ENCODE peak calls at places on chromosomes 4 and X, in eight cellular contexts. One of them, this sample, is unnamed.

GRCh38 chrX:39728025-39728424 is 369.7 kb downstream of the BCOR start:
- DNase-seq in cardiac muscle cell: no peak
- DNase-seq in DND-41: no peak
- DNase-seq in A549: no peak
- DNase-seq in vagina: no peak
- DNase-seq in mammary epithelial cell: no peak
- DNase-seq in substantia nigra: no peak
- DNase-seq in lower lobe of right lung: no peak
- DNase-seq in this sample: no peak

GRCh38 chrX:114344756-114345155 is 239.1 kb upstream of the HTR2C start:
- DNase-seq in A549: peak
- DNase-seq in lower lobe of right lung: no peak
- DNase-seq in mammary epithelial cell: peak
- DNase-seq in substantia nigra: no peak
- DNase-seq in cardiac muscle cell: peak
- DNase-seq in DND-41: no peak
- DNase-seq in vagina: no peak
- DNase-seq in this sample: no peak

GRCh38 chr4:124946696-124947095 is 234.2 kb upstream of the ANKRD50 start:
- DNase-seq in cardiac muscle cell: no peak
- DNase-seq in DND-41: no peak
- DNase-seq in lower lobe of right lung: no peak
- DNase-seq in substantia nigra: no peak
- DNase-seq in vagina: no peak
- DNase-seq in A549: no peak
- DNase-seq in mammary epithelial cell: peak
- DNase-seq in this sample: no peak

GRCh38 chr4:25207997-25208396 is 25.8 kb upstream of the PI4K2B start:
- DNase-seq in vagina: no peak
- DNase-seq in A549: no peak
- DNase-seq in substantia nigra: no peak
- DNase-seq in lower lobe of right lung: no peak
- DNase-seq in cardiac muscle cell: no peak
- DNase-seq in DND-41: no peak
- DNase-seq in mammary epithelial cell: no peak
- DNase-seq in this sample: no peak

GRCh38 chr4:110628321-110629213 is 5.7 kb upstream of the PITX2 start:
- DNase-seq in cardiac muscle cell: no peak
- DNase-seq in DND-41: no peak
- DNase-seq in mammary epithelial cell: no peak
- DNase-seq in substantia nigra: no peak
- DNase-seq in lower lobe of right lung: no peak
- DNase-seq in A549: no peak
- DNase-seq in vagina: no peak
- DNase-seq in this sample: no peak

GRCh38 chr4:113452868-113453620 is 308.5 kb downstream of the CAMK2D start:
- DNase-seq in mammary epithelial cell: no peak
- DNase-seq in substantia nigra: no peak
- DNase-seq in A549: peak
- DNase-seq in lower lobe of right lung: no peak
- DNase-seq in cardiac muscle cell: peak
- DNase-seq in vagina: no peak
- DNase-seq in DND-41: no peak
- DNase-seq in this sample: no peak

GRCh38 chr4:31360786-31361185 is 640.6 kb downstream of the PCDH7 start:
- DNase-seq in lower lobe of right lung: no peak
- DNase-seq in substantia nigra: no peak
- DNase-seq in mammary epithelial cell: no peak
- DNase-seq in cardiac muscle cell: no peak
- DNase-seq in A549: no peak
- DNase-seq in vagina: no peak
- DNase-seq in DND-41: no peak
- DNase-seq in this sample: no peak

GRCh38 chr4:27666943-27667342 is 806.3 kb downstream of the STIM2 start:
- DNase-seq in A549: peak
- DNase-seq in cardiac muscle cell: no peak
- DNase-seq in vagina: no peak
- DNase-seq in lower lobe of right lung: no peak
- DNase-seq in DND-41: no peak
- DNase-seq in substantia nigra: no peak
- DNase-seq in mammary epithelial cell: peak
- DNase-seq in this sample: no peak

GRCh38 chr4:56655209-56655626 is 25.9 kb downstream of the HOPX start:
- DNase-seq in mammary epithelial cell: no peak
- DNase-seq in lower lobe of right lung: no peak
- DNase-seq in substantia nigra: no peak
- DNase-seq in A549: no peak
- DNase-seq in DND-41: no peak
- DNase-seq in cardiac muscle cell: peak
- DNase-seq in vagina: no peak
- DNase-seq in this sample: no peak

GRCh38 chr4:56656346-56656643 is 24.8 kb downstream of the HOPX start:
- DNase-seq in mammary epithelial cell: no peak
- DNase-seq in DND-41: no peak
- DNase-seq in cardiac muscle cell: no peak
- DNase-seq in vagina: no peak
- DNase-seq in lower lobe of right lung: no peak
- DNase-seq in A549: no peak
- DNase-seq in substantia nigra: no peak
- DNase-seq in this sample: peak

GRCh38 chr4:56653461-56654237 is 27.4 kb downstream of the HOPX start:
- DNase-seq in substantia nigra: no peak
- DNase-seq in A549: no peak
- DNase-seq in mammary epithelial cell: no peak
- DNase-seq in cardiac muscle cell: no peak
- DNase-seq in lower lobe of right lung: no peak
- DNase-seq in vagina: no peak
- DNase-seq in DND-41: peak
- DNase-seq in this sample: no peak

GRCh38 chr4:56655627-56656345 is 25.3 kb downstream of the HOPX start:
- DNase-seq in lower lobe of right lung: no peak
- DNase-seq in cardiac muscle cell: peak
- DNase-seq in A549: no peak
- DNase-seq in substantia nigra: no peak
- DNase-seq in DND-41: no peak
- DNase-seq in mammary epithelial cell: no peak
- DNase-seq in vagina: no peak
- DNase-seq in this sample: peak

DNA sequence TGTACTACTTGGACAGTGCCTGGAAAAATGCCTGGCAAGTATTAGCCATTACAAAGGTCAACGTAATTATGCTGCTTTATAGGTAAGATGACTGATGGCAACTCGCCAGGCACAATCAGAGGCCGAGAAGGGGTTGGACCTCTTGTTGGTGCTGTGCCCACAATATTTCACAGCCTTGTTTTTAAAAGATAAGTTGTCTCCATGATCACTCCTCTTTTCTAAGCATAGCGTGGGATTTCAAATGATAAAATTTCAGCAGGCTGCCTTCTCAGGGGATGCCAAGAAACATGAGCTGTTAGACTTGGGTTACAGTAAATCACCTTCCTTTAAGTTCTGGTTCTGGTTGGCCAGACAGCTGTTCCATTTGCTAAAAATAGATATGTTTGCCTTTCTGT is 26.9 kb downstream of the HOPX start:
- DNase-seq in lower lobe of right lung: no peak
- DNase-seq in substantia nigra: no peak
- DNase-seq in vagina: no peak
- DNase-seq in DND-41: no peak
- DNase-seq in mammary epithelial cell: no peak
- DNase-seq in A549: no peak
- DNase-seq in cardiac muscle cell: no peak
- DNase-seq in this sample: no peak
- H3K27ac ChIP-seq in lower lobe of right lung: no peak
- H3K27ac ChIP-seq in substantia nigra: no peak
- H3K27ac ChIP-seq in vagina: peak
- H3K27ac ChIP-seq in DND-41: no peak
- H3K27ac ChIP-seq in mammary epithelial cell: no peak
- H3K27ac ChIP-seq in A549: no peak
- H3K27ac ChIP-seq in cardiac muscle cell: no peak
- H3K27ac ChIP-seq in this sample: no peak

GRCh38 chrX:82591421-82591820 is 916.7 kb upstream of the POU3F4 start:
- DNase-seq in A549: no peak
- DNase-seq in cardiac muscle cell: no peak
- DNase-seq in vagina: no peak
- DNase-seq in substantia nigra: no peak
- DNase-seq in DND-41: no peak
- DNase-seq in mammary epithelial cell: peak
- DNase-seq in lower lobe of right lung: no peak
- DNase-seq in this sample: no peak

GRCh38 chrX:82585868-82586267 is 922.2 kb upstream of the POU3F4 start:
- DNase-seq in vagina: no peak
- DNase-seq in substantia nigra: no peak
- DNase-seq in A549: no peak
- DNase-seq in mammary epithelial cell: no peak
- DNase-seq in cardiac muscle cell: no peak
- DNase-seq in DND-41: no peak
- DNase-seq in lower lobe of right lung: no peak
- DNase-seq in this sample: no peak

GRCh38 chrX:82589410-82589809 is 918.7 kb upstream of the POU3F4 start:
- DNase-seq in DND-41: no peak
- DNase-seq in vagina: no peak
- DNase-seq in A549: peak
- DNase-seq in mammary epithelial cell: peak
- DNase-seq in substantia nigra: no peak
- DNase-seq in cardiac muscle cell: no peak
- DNase-seq in lower lobe of right lung: no peak
- DNase-seq in this sample: no peak
- H3K27ac ChIP-seq in DND-41: no peak
- H3K27ac ChIP-seq in vagina: no peak
- H3K27ac ChIP-seq in A549: no peak
- H3K27ac ChIP-seq in mammary epithelial cell: peak
- H3K27ac ChIP-seq in substantia nigra: no peak
- H3K27ac ChIP-seq in cardiac muscle cell: no peak
- H3K27ac ChIP-seq in lower lobe of right lung: no peak
- H3K27ac ChIP-seq in this sample: no peak

DNA sequence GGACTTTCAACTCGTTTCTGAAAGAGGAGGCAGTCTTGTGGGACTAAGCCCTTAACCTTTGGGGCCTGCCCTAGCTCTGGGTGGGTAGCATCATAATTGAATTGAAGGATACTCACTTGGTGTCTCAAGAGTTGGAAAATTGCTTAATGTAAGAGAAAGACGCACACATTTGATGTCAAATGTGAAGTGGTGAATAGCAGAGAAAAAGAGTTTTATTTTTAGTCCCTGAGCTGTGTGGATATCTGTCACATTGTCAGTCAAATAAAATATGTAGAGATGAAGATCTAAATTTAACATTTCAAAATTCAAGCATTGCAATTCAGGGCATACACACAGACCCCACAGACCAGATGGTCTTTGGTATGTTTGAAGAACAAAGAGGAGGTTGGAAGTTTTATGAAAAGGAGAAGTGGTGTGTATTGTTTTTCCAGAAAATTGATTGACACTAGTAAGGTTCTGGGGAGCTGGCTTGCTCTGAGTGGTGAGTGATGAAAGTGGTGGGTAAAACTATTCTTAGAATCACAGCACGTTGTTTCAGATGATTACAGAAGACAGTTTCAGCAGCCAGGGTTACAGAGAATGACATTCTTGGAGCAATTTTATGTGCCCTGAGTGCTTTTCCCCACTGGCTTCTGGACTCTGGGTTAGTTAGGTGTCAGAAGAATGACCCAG is 44.9 kb upstream of the BBS12 start:
- DNase-seq in cardiac muscle cell: peak
- DNase-seq in A549: no peak
- DNase-seq in vagina: no peak
- DNase-seq in DND-41: no peak
- DNase-seq in lower lobe of right lung: no peak
- DNase-seq in mammary epithelial cell: no peak
- DNase-seq in substantia nigra: no peak
- DNase-seq in this sample: no peak
- H3K27ac ChIP-seq in cardiac muscle cell: peak
- H3K27ac ChIP-seq in A549: no peak
- H3K27ac ChIP-seq in vagina: no peak
- H3K27ac ChIP-seq in DND-41: no peak
- H3K27ac ChIP-seq in lower lobe of right lung: no peak
- H3K27ac ChIP-seq in mammary epithelial cell: no peak
- H3K27ac ChIP-seq in substantia nigra: no peak
- H3K27ac ChIP-seq in this sample: no peak

GRCh38 chr4:184747034-184747830 is 13.3 kb upstream of the CENPU start:
- DNase-seq in DND-41: no peak
- DNase-seq in mammary epithelial cell: peak
- DNase-seq in vagina: no peak
- DNase-seq in cardiac muscle cell: no peak
- DNase-seq in lower lobe of right lung: peak
- DNase-seq in A549: no peak
- DNase-seq in substantia nigra: no peak
- DNase-seq in this sample: no peak

GRCh38 chr4:184744251-184744650 is 10.4 kb upstream of the CENPU start:
- DNase-seq in lower lobe of right lung: no peak
- DNase-seq in cardiac muscle cell: no peak
- DNase-seq in substantia nigra: no peak
- DNase-seq in mammary epithelial cell: no peak
- DNase-seq in A549: no peak
- DNase-seq in DND-41: no peak
- DNase-seq in vagina: no peak
- DNase-seq in this sample: no peak

GRCh38 chr4:184746532-184746870 is 12.6 kb upstream of the CENPU start:
- DNase-seq in vagina: no peak
- DNase-seq in DND-41: no peak
- DNase-seq in mammary epithelial cell: peak
- DNase-seq in substantia nigra: no peak
- DNase-seq in cardiac muscle cell: peak
- DNase-seq in lower lobe of right lung: no peak
- DNase-seq in A549: no peak
- DNase-seq in this sample: no peak

GRCh38 chr4:184748251-184748652 is 14.4 kb upstream of the CENPU start:
- DNase-seq in mammary epithelial cell: peak
- DNase-seq in cardiac muscle cell: no peak
- DNase-seq in vagina: no peak
- DNase-seq in A549: no peak
- DNase-seq in DND-41: no peak
- DNase-seq in lower lobe of right lung: peak
- DNase-seq in substantia nigra: no peak
- DNase-seq in this sample: no peak

DNA sequence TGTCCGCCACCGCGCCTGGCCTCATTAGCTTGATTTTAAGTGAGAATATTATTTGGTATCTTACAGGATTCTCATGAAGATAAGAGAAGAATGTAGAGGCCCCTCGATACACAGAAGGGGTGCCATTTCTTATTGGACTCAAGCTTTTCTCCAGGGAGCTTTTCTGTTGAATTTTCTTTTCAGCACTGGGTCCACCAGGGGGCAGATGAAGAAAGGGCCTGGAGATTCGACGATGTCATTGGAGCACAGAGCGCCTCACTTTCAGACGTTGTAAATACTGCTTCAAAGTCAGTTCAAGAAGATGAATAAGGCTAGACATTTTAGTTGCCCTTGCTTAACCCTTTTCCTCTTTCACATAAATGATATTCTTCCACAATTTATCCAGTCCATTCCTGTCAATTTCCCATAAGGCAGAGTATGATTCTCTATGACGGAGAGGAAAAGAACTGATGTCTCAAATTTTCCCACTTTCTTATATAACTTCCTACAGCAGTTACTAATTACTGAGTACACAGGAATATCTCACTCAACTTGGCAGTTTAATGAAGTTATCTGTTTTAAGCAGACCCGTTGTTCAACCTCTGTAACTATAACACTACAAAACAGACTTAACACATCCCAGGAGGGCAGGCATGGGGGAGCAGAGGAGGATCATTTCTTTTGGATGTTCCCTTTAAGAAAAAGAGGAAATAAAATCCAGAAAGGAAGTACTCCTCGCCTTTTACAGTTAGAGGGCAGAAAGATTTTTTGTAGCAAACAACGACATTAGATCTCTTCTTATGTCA is 12.0 kb upstream of the CENPU start:
- DNase-seq in vagina: no peak
- DNase-seq in lower lobe of right lung: no peak
- DNase-seq in DND-41: peak
- DNase-seq in mammary epithelial cell: peak
- DNase-seq in cardiac muscle cell: peak
- DNase-seq in A549: peak
- DNase-seq in substantia nigra: peak
- DNase-seq in this sample: peak
- H3K27ac ChIP-seq in vagina: peak
- H3K27ac ChIP-seq in lower lobe of right lung: peak
- H3K27ac ChIP-seq in DND-41: no peak
- H3K27ac ChIP-seq in mammary epithelial cell: peak
- H3K27ac ChIP-seq in cardiac muscle cell: no peak
- H3K27ac ChIP-seq in A549: no peak
- H3K27ac ChIP-seq in substantia nigra: peak
- H3K27ac ChIP-seq in this sample: peak